ENCODE peak calls at places on chromosomes 3 and 15, in nine cellular contexts. One of them, this sample, is unnamed.
A peak's percentile ranks its signal among the peaks of the same experiment; 100 is the strongest.

GRCh38 chr15:89328398-89329254 is 6.0 kb downstream of the POLG start:
- DNase-seq in stomach: no peak
- DNase-seq in SK-N-SH: no peak
- DNase-seq in colonic mucosa: no peak
- DNase-seq in H9: no peak
- DNase-seq in tibial nerve: no peak
- DNase-seq in kidney: no peak
- DNase-seq in heart right ventricle: no peak
- DNase-seq in left lung: no peak
- DNase-seq in this sample: no peak

GRCh38 chr15:85800460-85801123 is 5.9 kb upstream of the KLHL25 start:
- DNase-seq in stomach: peak; percentile 91
- DNase-seq in SK-N-SH: no peak
- DNase-seq in colonic mucosa: peak; percentile 90
- DNase-seq in H9: peak; percentile 59
- DNase-seq in tibial nerve: no peak
- DNase-seq in kidney: peak; percentile 84
- DNase-seq in heart right ventricle: peak; percentile 47
- DNase-seq in left lung: peak; percentile 80
- DNase-seq in this sample: peak; percentile 30

GRCh38 chr15:88396382-88396781 is 70.8 kb downstream of the MRPL46 start:
- DNase-seq in stomach: no peak
- DNase-seq in SK-N-SH: no peak
- DNase-seq in colonic mucosa: no peak
- DNase-seq in H9: no peak
- DNase-seq in tibial nerve: no peak
- DNase-seq in kidney: no peak
- DNase-seq in heart right ventricle: no peak
- DNase-seq in left lung: no peak
- DNase-seq in this sample: no peak

GRCh38 chr3:88957751-88958452 is 149.5 kb upstream of the EPHA3 start:
- DNase-seq in stomach: no peak
- DNase-seq in SK-N-SH: no peak
- DNase-seq in colonic mucosa: no peak
- DNase-seq in H9: no peak
- DNase-seq in tibial nerve: no peak
- DNase-seq in kidney: no peak
- DNase-seq in heart right ventricle: no peak
- DNase-seq in left lung: no peak
- DNase-seq in this sample: peak; percentile 80

GRCh38 chr3:70889162-70890045 is 577.0 kb upstream of the MDFIC2 start:
- DNase-seq in stomach: no peak
- DNase-seq in SK-N-SH: no peak
- DNase-seq in colonic mucosa: no peak
- DNase-seq in H9: no peak
- DNase-seq in tibial nerve: no peak
- DNase-seq in kidney: no peak
- DNase-seq in heart right ventricle: no peak
- DNase-seq in left lung: no peak
- DNase-seq in this sample: peak; percentile 34

GRCh38 chr3:134922866-134923265 is 127.8 kb downstream of the EPHB1 start:
- DNase-seq in stomach: no peak
- DNase-seq in SK-N-SH: no peak
- DNase-seq in colonic mucosa: no peak
- DNase-seq in H9: no peak
- DNase-seq in tibial nerve: no peak
- DNase-seq in kidney: no peak
- DNase-seq in heart right ventricle: no peak
- DNase-seq in left lung: no peak
- DNase-seq in this sample: no peak

GRCh38 chr3:58190882-58191281 is 19.9 kb downstream of the DNASE1L3 start:
- DNase-seq in stomach: no peak
- DNase-seq in SK-N-SH: no peak
- DNase-seq in colonic mucosa: no peak
- DNase-seq in H9: no peak
- DNase-seq in tibial nerve: no peak
- DNase-seq in kidney: no peak
- DNase-seq in heart right ventricle: no peak
- DNase-seq in left lung: no peak
- DNase-seq in this sample: no peak

GRCh38 chr3:186566772-186567071 is 417 bp downstream of the TBCCD1 start:
- DNase-seq in stomach: no peak
- DNase-seq in SK-N-SH: no peak
- DNase-seq in colonic mucosa: no peak
- DNase-seq in H9: peak; percentile 30
- DNase-seq in tibial nerve: no peak
- DNase-seq in kidney: no peak
- DNase-seq in heart right ventricle: no peak
- DNase-seq in left lung: no peak
- DNase-seq in this sample: no peak

GRCh38 chr15:49737138-49737537 is 116.3 kb downstream of the DTWD1 start:
- DNase-seq in stomach: no peak
- DNase-seq in SK-N-SH: no peak
- DNase-seq in colonic mucosa: no peak
- DNase-seq in H9: no peak
- DNase-seq in tibial nerve: no peak
- DNase-seq in kidney: no peak
- DNase-seq in heart right ventricle: no peak
- DNase-seq in left lung: no peak
- DNase-seq in this sample: no peak

GRCh38 chr3:14898929-14899328 is 48.5 kb upstream of the NR2C2 start:
- DNase-seq in stomach: no peak
- DNase-seq in SK-N-SH: no peak
- DNase-seq in colonic mucosa: no peak
- DNase-seq in H9: no peak
- DNase-seq in tibial nerve: no peak
- DNase-seq in kidney: no peak
- DNase-seq in heart right ventricle: no peak
- DNase-seq in left lung: no peak
- DNase-seq in this sample: no peak

GRCh38 chr15:68195336-68196112 is 9.6 kb downstream of the CALML4 start:
- DNase-seq in stomach: no peak
- DNase-seq in SK-N-SH: peak; percentile 17
- DNase-seq in colonic mucosa: no peak
- DNase-seq in H9: no peak
- DNase-seq in tibial nerve: no peak
- DNase-seq in kidney: no peak
- DNase-seq in heart right ventricle: no peak
- DNase-seq in left lung: no peak
- DNase-seq in this sample: no peak

GRCh38 chr3:56980798-56981390 is 79.6 kb upstream of the SPATA12 start:
- DNase-seq in stomach: peak; percentile 50
- DNase-seq in SK-N-SH: no peak
- DNase-seq in colonic mucosa: no peak
- DNase-seq in H9: no peak
- DNase-seq in tibial nerve: no peak
- DNase-seq in kidney: no peak
- DNase-seq in heart right ventricle: no peak
- DNase-seq in left lung: no peak
- DNase-seq in this sample: no peak

GRCh38 chr15:39582977-39583585 is 2.2 kb downstream of the THBS1 start:
- DNase-seq in stomach: no peak
- DNase-seq in SK-N-SH: no peak
- DNase-seq in colonic mucosa: no peak
- DNase-seq in H9: no peak
- DNase-seq in tibial nerve: no peak
- DNase-seq in kidney: no peak
- DNase-seq in heart right ventricle: no peak
- DNase-seq in left lung: no peak
- DNase-seq in this sample: peak; percentile 43

GRCh38 chr3:87173776-87174175 is 53.3 kb upstream of the CHMP2B start:
- DNase-seq in stomach: no peak
- DNase-seq in SK-N-SH: no peak
- DNase-seq in colonic mucosa: no peak
- DNase-seq in H9: no peak
- DNase-seq in tibial nerve: no peak
- DNase-seq in kidney: no peak
- DNase-seq in heart right ventricle: no peak
- DNase-seq in left lung: no peak
- DNase-seq in this sample: no peak

GRCh38 chr15:92924216-92924615 is 24.1 kb downstream of the CHD2 start:
- DNase-seq in stomach: no peak
- DNase-seq in SK-N-SH: no peak
- DNase-seq in colonic mucosa: no peak
- DNase-seq in H9: no peak
- DNase-seq in tibial nerve: no peak
- DNase-seq in kidney: no peak
- DNase-seq in heart right ventricle: no peak
- DNase-seq in left lung: no peak
- DNase-seq in this sample: no peak
- H3K4me1 ChIP-seq in stomach: peaks cover 36% of the 10 kb centered on the region
- H3K4me1 ChIP-seq in SK-N-SH: peaks cover 26% of the 10 kb centered on the region
- H3K4me1 ChIP-seq in colonic mucosa: peaks cover 30% of the 10 kb centered on the region
- H3K4me1 ChIP-seq in H9: peaks cover 6% of the 10 kb centered on the region
- H3K4me1 ChIP-seq in tibial nerve: peaks cover 75% of the 10 kb centered on the region
- H3K4me1 ChIP-seq in kidney: peaks cover 22% of the 10 kb centered on the region
- H3K4me1 ChIP-seq in heart right ventricle: peaks cover 64% of the 10 kb centered on the region
- H3K4me1 ChIP-seq in left lung: peaks cover 12% of the 10 kb centered on the region
- H3K4me1 ChIP-seq in this sample: peaks cover 35% of the 10 kb centered on the region

GRCh38 chr3:45319231-45320085 is 68.9 kb upstream of the LARS2 start:
- DNase-seq in stomach: no peak
- DNase-seq in SK-N-SH: no peak
- DNase-seq in colonic mucosa: no peak
- DNase-seq in H9: no peak
- DNase-seq in tibial nerve: no peak
- DNase-seq in kidney: no peak
- DNase-seq in heart right ventricle: no peak
- DNase-seq in left lung: no peak
- DNase-seq in this sample: no peak

GRCh38 chr3:45322616-45323015 is 65.8 kb upstream of the LARS2 start:
- DNase-seq in stomach: no peak
- DNase-seq in SK-N-SH: no peak
- DNase-seq in colonic mucosa: no peak
- DNase-seq in H9: no peak
- DNase-seq in tibial nerve: no peak
- DNase-seq in kidney: no peak
- DNase-seq in heart right ventricle: no peak
- DNase-seq in left lung: no peak
- DNase-seq in this sample: no peak

GRCh38 chr3:45320986-45321385 is 67.4 kb upstream of the LARS2 start:
- DNase-seq in stomach: no peak
- DNase-seq in SK-N-SH: no peak
- DNase-seq in colonic mucosa: no peak
- DNase-seq in H9: no peak
- DNase-seq in tibial nerve: no peak
- DNase-seq in kidney: no peak
- DNase-seq in heart right ventricle: no peak
- DNase-seq in left lung: no peak
- DNase-seq in this sample: no peak

GRCh38 chr3:45318712-45319111 is 69.7 kb upstream of the LARS2 start:
- DNase-seq in stomach: no peak
- DNase-seq in SK-N-SH: no peak
- DNase-seq in colonic mucosa: no peak
- DNase-seq in H9: no peak
- DNase-seq in tibial nerve: no peak
- DNase-seq in kidney: no peak
- DNase-seq in heart right ventricle: no peak
- DNase-seq in left lung: no peak
- DNase-seq in this sample: no peak

DNA sequence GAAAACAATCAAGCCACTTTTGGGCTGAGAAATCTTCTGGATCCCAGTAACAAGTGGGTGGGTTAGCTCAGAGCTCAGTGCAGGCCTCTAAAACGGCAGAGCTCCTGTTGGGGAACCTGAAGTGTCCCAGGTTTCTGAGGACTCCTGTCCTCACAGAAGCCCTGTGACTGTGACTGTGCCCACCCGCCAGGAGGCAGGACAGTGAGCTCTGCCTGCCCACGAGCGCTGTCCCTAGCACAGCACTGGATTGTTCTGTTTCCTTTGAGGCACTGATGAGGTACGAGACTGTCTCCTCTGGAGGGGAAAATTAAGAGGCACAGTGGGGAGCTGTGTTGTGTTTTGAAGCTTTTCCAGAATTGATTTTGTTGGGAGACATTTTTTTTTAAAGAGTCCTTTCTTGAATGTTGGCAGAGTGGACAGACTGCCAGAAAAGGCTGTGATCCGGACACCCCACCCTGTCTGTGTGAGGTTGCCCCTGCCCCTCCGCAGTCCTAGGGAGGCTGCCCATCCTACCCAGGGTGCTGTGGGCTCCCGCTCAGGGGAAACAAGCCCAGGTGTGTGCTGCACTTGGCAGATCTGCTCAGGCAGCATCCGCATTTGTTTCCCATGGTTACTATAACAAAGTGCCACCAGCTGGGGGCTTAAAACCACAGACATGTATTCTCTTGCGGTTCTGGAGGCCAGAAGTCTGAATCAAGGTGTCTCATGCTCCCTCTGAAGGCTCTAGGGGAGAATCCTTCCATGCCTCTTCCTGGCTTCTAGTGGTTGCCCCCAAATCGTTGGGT is 66.6 kb upstream of the LARS2 start:
- DNase-seq in stomach: no peak
- DNase-seq in SK-N-SH: no peak
- DNase-seq in colonic mucosa: no peak
- DNase-seq in H9: no peak
- DNase-seq in tibial nerve: no peak
- DNase-seq in kidney: no peak
- DNase-seq in heart right ventricle: no peak
- DNase-seq in left lung: no peak
- DNase-seq in this sample: no peak
- TF ChIP-seq CTCF in stomach: no peak
- TF ChIP-seq CTCF in SK-N-SH: no peak
- TF ChIP-seq CTCF in colonic mucosa: no peak
- TF ChIP-seq CTCF in H9: no peak
- TF ChIP-seq CTCF in tibial nerve: no peak
- TF ChIP-seq CTCF in kidney: no peak
- TF ChIP-seq CTCF in heart right ventricle: no peak
- TF ChIP-seq CTCF in left lung: no peak
- TF ChIP-seq CTCF in this sample: no peak

GRCh38 chr3:45178131-45179023 is 32.2 kb upstream of the CDCP1 start:
- DNase-seq in stomach: peak; percentile 58
- DNase-seq in SK-N-SH: no peak
- DNase-seq in colonic mucosa: no peak
- DNase-seq in H9: no peak
- DNase-seq in tibial nerve: no peak
- DNase-seq in kidney: no peak
- DNase-seq in heart right ventricle: no peak
- DNase-seq in left lung: no peak
- DNase-seq in this sample: no peak
- H3K27ac ChIP-seq in stomach: peak overlapping the region; percentile 63
- H3K27ac ChIP-seq in SK-N-SH: no peak overlapping the region
- H3K27ac ChIP-seq in colonic mucosa: no peak overlapping the region
- H3K27ac ChIP-seq in H9: no peak overlapping the region
- H3K27ac ChIP-seq in tibial nerve: no peak overlapping the region
- H3K27ac ChIP-seq in kidney: no peak overlapping the region
- H3K27ac ChIP-seq in heart right ventricle: no peak overlapping the region
- H3K27ac ChIP-seq in left lung: no peak overlapping the region
- H3K27ac ChIP-seq in this sample: no peak overlapping the region

GRCh38 chr15:77499087-77499765 is 78.5 kb downstream of the HMG20A start:
- DNase-seq in stomach: no peak
- DNase-seq in SK-N-SH: peak; percentile 36
- DNase-seq in colonic mucosa: no peak
- DNase-seq in H9: no peak
- DNase-seq in tibial nerve: no peak
- DNase-seq in kidney: no peak
- DNase-seq in heart right ventricle: no peak
- DNase-seq in left lung: no peak
- DNase-seq in this sample: no peak
- H3K4me1 ChIP-seq in stomach: peaks cover 26% of the 10 kb centered on the region
- H3K4me1 ChIP-seq in SK-N-SH: peaks cover 40% of the 10 kb centered on the region
- H3K4me1 ChIP-seq in colonic mucosa: no peaks in the 10 kb centered on the region
- H3K4me1 ChIP-seq in H9: peaks cover 23% of the 10 kb centered on the region
- H3K4me1 ChIP-seq in tibial nerve: peaks cover 64% of the 10 kb centered on the region
- H3K4me1 ChIP-seq in kidney: peaks cover 22% of the 10 kb centered on the region
- H3K4me1 ChIP-seq in heart right ventricle: peaks cover 76% of the 10 kb centered on the region
- H3K4me1 ChIP-seq in left lung: peaks cover 41% of the 10 kb centered on the region
- H3K4me1 ChIP-seq in this sample: peaks cover 28% of the 10 kb centered on the region

GRCh38 chr3:94990952-94991705 is 928.3 kb downstream of the NSUN3 start:
- DNase-seq in stomach: no peak
- DNase-seq in SK-N-SH: no peak
- DNase-seq in colonic mucosa: no peak
- DNase-seq in H9: no peak
- DNase-seq in tibial nerve: no peak
- DNase-seq in kidney: no peak
- DNase-seq in heart right ventricle: no peak
- DNase-seq in left lung: no peak
- DNase-seq in this sample: no peak
- TF ChIP-seq CTCF in stomach: no peak
- TF ChIP-seq CTCF in SK-N-SH: peak; percentile 23
- TF ChIP-seq CTCF in colonic mucosa: no peak
- TF ChIP-seq CTCF in H9: no peak
- TF ChIP-seq CTCF in tibial nerve: no peak
- TF ChIP-seq CTCF in kidney: no peak
- TF ChIP-seq CTCF in heart right ventricle: no peak
- TF ChIP-seq CTCF in left lung: no peak
- TF ChIP-seq CTCF in this sample: no peak